ENCODE peak calls at places on chromosome 13, in eight cellular contexts. H, P, S, R, A, V, Z and Q are unnamed samples.

GRCh38 chr13:74024314-74024713 is 109.9 kb downstream of the KLF12 start:
- DNase-seq in V (no peak), P (no peak), R (no peak), A (no peak), Z (no peak), H (no peak), S (no peak), Q (no peak)

GRCh38 chr13:45456196-45456972 is 8.4 kb upstream of the COG3 start:
- DNase-seq in A (no peak), H (no peak), S (peak; percentile 55), Z (peak; percentile 33), R (no peak), P (no peak), V (peak; percentile 6), Q (no peak)

GRCh38 chr13:95385808-95386207 is 84.6 kb upstream of the ABCC4 start:
- DNase-seq in A (no peak), S (no peak), R (no peak), Z (no peak), P (no peak), H (no peak), V (no peak), Q (no peak)

GRCh38 chr13:66673401-66673800 is 556.7 kb downstream of the PCDH9 start:
- DNase-seq in P (no peak), S (peak; percentile 85), R (no peak), A (no peak), Z (peak; percentile 85), H (no peak), V (peak; percentile 72), Q (no peak)

GRCh38 chr13:48892311-48892710 is 83.4 kb upstream of the FNDC3A start:
- DNase-seq in P (no peak), V (peak; percentile 65), H (no peak), R (no peak), Z (peak; percentile 89), A (no peak), S (peak; percentile 84), Q (no peak)

GRCh38 chr13:25980255-25980654 is 71.6 kb downstream of the SHISA2 start:
- DNase-seq in V (no peak), R (no peak), A (peak; percentile 6), H (no peak), Z (peak; percentile 13), S (peak; percentile 28), P (no peak), Q (no peak)

GRCh38 chr13:101654916-101655315 is 202.4 kb downstream of the ITGBL1 start:
- DNase-seq in A (no peak), Z (peak; percentile 35), H (no peak), R (no peak), V (no peak), S (peak; percentile 73), P (no peak), Q (no peak)

GRCh38 chr13:45280751-45281634 is 60.0 kb downstream of the TPT1 start:
- DNase-seq in S (peak; percentile 76), V (peak; percentile 51), Z (peak; percentile 74), P (peak; percentile 74), R (no peak), A (peak; percentile 70), H (peak; percentile 79), Q (peak; percentile 23)

GRCh38 chr13:95067303-95067702 is 233.9 kb downstream of the ABCC4 start:
- DNase-seq in P (no peak), V (no peak), S (peak; percentile 39), A (no peak), H (no peak), Z (peak; percentile 17), R (no peak), Q (no peak)

GRCh38 chr13:43006893-43007631 is 15.0 kb upstream of the EPSTI1 start:
- DNase-seq in R (no peak), H (no peak), Z (peak; percentile 52), P (no peak), A (no peak), S (peak; percentile 61), V (no peak), Q (no peak)

GRCh38 chr13:114131581-114132418 is 623 bp downstream of the RASA3 start:
- DNase-seq in P (no peak), V (no peak), H (no peak), Z (peak; percentile 31), A (peak; percentile 56), S (peak; percentile 41), R (peak; percentile 42), Q (no peak)

GRCh38 chr13:101202590-101202989 is 213.7 kb downstream of the NALCN start:
- DNase-seq in P (no peak), A (no peak), V (no peak), S (no peak), Z (no peak), R (no peak), H (no peak), Q (no peak)

GRCh38 chr13:33467556-33467955 is 182.0 kb upstream of the STARD13 start:
- DNase-seq in Z (no peak), R (no peak), V (no peak), A (no peak), H (no peak), S (no peak), P (no peak), Q (no peak)

GRCh38 chr13:36965767-36966166 is 33.4 kb downstream of the ALG5 start:
- DNase-seq in Z (peak; percentile 46), S (peak; percentile 83), R (no peak), P (no peak), A (peak; percentile 6), V (peak; percentile 28), H (no peak), Q (no peak)

GRCh38 chr13:107234315-107234714 is 666.4 kb upstream of the ARGLU1 start:
- DNase-seq in S (no peak), P (no peak), V (no peak), Z (no peak), H (no peak), R (no peak), A (no peak), Q (no peak)

GRCh38 chr13:47794963-47795362 is 206.1 kb downstream of the SUCLA2 start:
- DNase-seq in H (no peak), V (no peak), R (no peak), P (no peak), A (no peak), S (peak; percentile 31), Z (peak; percentile 5), Q (no peak)